ENCODE peak calls at places on chromosome 6, in five cellular contexts. C, P, T, O and Y are unnamed samples.

GRCh38 chr6:145736854-145737181 is 1.5 kb upstream of the EPM2A start:
- DNase-seq in C (no peak), P (no peak), T (no peak), O (no peak), Y (no peak)

GRCh38 chr6:150119256-150119655 is 23.6 kb upstream of the PPP1R14C start:
- DNase-seq in C (no peak), P (no peak), T (no peak), O (no peak), Y (no peak)

GRCh38 chr6:129901910-129902309 is 40.8 kb upstream of the TMEM244 start:
- DNase-seq in C (no peak), P (no peak), T (no peak), O (no peak), Y (no peak)

GRCh38 chr6:147664092-147664491 is 155.6 kb downstream of the SAMD5 start:
- DNase-seq in C (no peak), P (no peak), T (no peak), O (no peak), Y (no peak)

GRCh38 chr6:143018955-143019354 is 41.7 kb upstream of the AIG1 start:
- DNase-seq in C (no peak), P (no peak), T (no peak), O (no peak), Y (no peak)

GRCh38 chr6:37059344-37060194 is 54.1 kb downstream of the FGD2 start:
- DNase-seq in C (no peak), P (no peak), T (no peak), O (peak), Y (peak)

GRCh38 chr6:95364016-95364604 is 213.2 kb upstream of the MANEA start:
- DNase-seq in C (no peak), P (no peak), T (no peak), O (no peak), Y (no peak)

GRCh38 chr6:154907293-154907692 is 87.8 kb upstream of the TIAM2 start:
- DNase-seq in C (no peak), P (no peak), T (no peak), O (no peak), Y (no peak)

GRCh38 chr6:28252507-28252975 is 472 bp upstream of the ZKSCAN4 start:
- DNase-seq in C (no peak), P (no peak), T (no peak), O (no peak), Y (no peak)

GRCh38 chr6:11810854-11811643 is 32.4 kb upstream of the ADTRP start:
- DNase-seq in C (no peak), P (no peak), T (no peak), O (no peak), Y (no peak)

GRCh38 chr6:13526718-13527668 is 39.6 kb upstream of the GFOD1 start:
- DNase-seq in C (peak), P (peak), T (no peak), O (no peak), Y (peak)

GRCh38 chr6:127520061-127520460 is 926 bp upstream of the MTCL3 start:
- DNase-seq in C (no peak), P (no peak), T (no peak), O (peak), Y (no peak)

GRCh38 chr6:136831873-136832562 is 9.6 kb downstream of the PEX7 start:
- DNase-seq in C (no peak), P (no peak), T (no peak), O (no peak), Y (no peak)

GRCh38 chr6:65280060-65280459 is 427.0 kb downstream of the EYS start:
- DNase-seq in C (no peak), P (no peak), T (no peak), O (no peak), Y (no peak)

GRCh38 chr6:136646377-136646776 is 96.2 kb upstream of the MAP7 start:
- DNase-seq in C (no peak), P (no peak), T (no peak), O (no peak), Y (no peak)

GRCh38 chr6:41283597-41283996 is 2.9 kb downstream of the TREM1 start:
- DNase-seq in C (no peak), P (no peak), T (no peak), O (no peak), Y (no peak)

GRCh38 chr6:145278163-145278807 is 457.0 kb downstream of the EPM2A start:
- DNase-seq in C (no peak), P (no peak), T (no peak), O (no peak), Y (no peak)

GRCh38 chr6:22057962-22058361 is 238.9 kb downstream of the PRL start:
- DNase-seq in C (no peak), P (no peak), T (no peak), O (no peak), Y (no peak)

GRCh38 chr6:42049116-42049809 is 1.1 kb upstream of the TAF8 start:
- DNase-seq in C (no peak), P (no peak), T (no peak), O (no peak), Y (no peak)

GRCh38 chr6:12112540-12113189 is 100.6 kb downstream of the HIVEP1 start:
- DNase-seq in C (no peak), P (no peak), T (no peak), O (no peak), Y (peak)

GRCh38 chr6:33248643-33248931 is 23.1 kb downstream of the VPS52 start:
- DNase-seq in C (no peak), P (no peak), T (no peak), O (no peak), Y (no peak)

GRCh38 chr6:43496370-43497128 is 13.6 kb downstream of the LRRC73 start:
- DNase-seq in C (no peak), P (no peak), T (no peak), O (peak), Y (no peak)

GRCh38 chr6:132675749-132676148 is 16.8 kb upstream of the TAAR1 start:
- DNase-seq in C (no peak), P (no peak), T (no peak), O (no peak), Y (no peak)

GRCh38 chr6:99614430-99615161 is 8.0 kb downstream of the PRDM13 start:
- DNase-seq in C (no peak), P (no peak), T (no peak), O (peak), Y (no peak)

GRCh38 chr6:126147416-126147815 is 161.1 kb downstream of the TRMT11 start:
- DNase-seq in C (no peak), P (no peak), T (no peak), O (no peak), Y (no peak)

GRCh38 chr6:121732641-121733040 is 297.2 kb downstream of the GJA1 start:
- DNase-seq in C (no peak), P (no peak), T (no peak), O (no peak), Y (no peak)

GRCh38 chr6:17831135-17831534 is 124.4 kb upstream of the NUP153 start:
- DNase-seq in C (no peak), P (no peak), T (no peak), O (no peak), Y (no peak)

GRCh38 chr6:47352169-47352568 is 42.5 kb upstream of the TNFRSF21 start:
- DNase-seq in C (no peak), P (no peak), T (no peak), O (no peak), Y (no peak)

GRCh38 chr6:136599324-136600011 is 49.2 kb upstream of the MAP7 start:
- DNase-seq in C (no peak), P (no peak), T (no peak), O (no peak), Y (no peak)

GRCh38 chr6:9948600-9949138 is 466.2 kb downstream of the TFAP2A start:
- DNase-seq in C (no peak), P (no peak), T (no peak), O (no peak), Y (no peak)

GRCh38 chr6:127266892-127267741 is 453 bp downstream of the RNF146 start:
- DNase-seq in C (peak), P (peak), T (no peak), O (peak), Y (peak)

GRCh38 chr6:692356-692851 is 535 bp downstream of the EXOC2 start:
- DNase-seq in C (peak), P (peak), T (no peak), O (peak), Y (peak)

GRCh38 chr6:44788387-44788981 is 401.0 kb downstream of the CDC5L start:
- DNase-seq in C (no peak), P (no peak), T (no peak), O (no peak), Y (no peak)

GRCh38 chr6:52725530-52726192 is 37.6 kb downstream of the GSTA2 start:
- DNase-seq in C (no peak), P (no peak), T (no peak), O (no peak), Y (no peak)

GRCh38 chr6:158439255-158439654 is 120.6 kb upstream of the TMEM181 start:
- DNase-seq in C (peak), P (no peak), T (no peak), O (no peak), Y (no peak)

GRCh38 chr6:33091957-33092356 is 16.2 kb downstream of the HLA-DPB1 start:
- DNase-seq in C (no peak), P (peak), T (no peak), O (peak), Y (no peak)

GRCh38 chr6:16712931-16713484 is 48.3 kb downstream of the ATXN1 start:
- DNase-seq in C (peak), P (no peak), T (no peak), O (no peak), Y (peak)

GRCh38 chr6:1780468-1780867 is 170.8 kb downstream of the FOXC1 start:
- DNase-seq in C (no peak), P (no peak), T (no peak), O (no peak), Y (no peak)

GRCh38 chr6:107624050-107624449 is 134.1 kb downstream of the SOBP start:
- DNase-seq in C (no peak), P (no peak), T (no peak), O (no peak), Y (no peak)